ENCODE peak calls at places on chromosome 14, in four cellular contexts. R is caudate nucleus; C is substantia nigra; D is activated CD4-positive, alpha-beta memory T cell treated with anti-CD3 and anti-CD28 coated beads, Interleukin-2, amount 10 ng/mL, durations not matched to agents 7 days and 5 days. B is an unnamed sample.

GRCh38 chr14:24232645-24233537 is at the start of gene GMPR2:
- DNase-seq in R (no peak), C (no peak), D (peak), B (no peak)

GRCh38 chr14:106506901-106507305 is 980.5 kb downstream of the TMEM121 start:
- DNase-seq in R (no peak), C (no peak), D (peak), B (no peak)

GRCh38 chr14:64417042-64417770 is 29.1 kb downstream of the MTHFD1 start:
- DNase-seq in R (no peak), C (no peak), D (no peak), B (no peak)

GRCh38 chr14:69484444-69485113 is at the start of gene PLEKHD1:
- DNase-seq in R (no peak), C (no peak), D (no peak), B (no peak)

GRCh38 chr14:73991097-73991496 is 28.0 kb downstream of the ENTPD5 start:
- DNase-seq in R (no peak), C (no peak), D (no peak), B (no peak)

GRCh38 chr14:104362761-104363605 is 216.6 kb upstream of the C14orf180 start:
- DNase-seq in R (no peak), C (no peak), D (no peak), B (no peak)

GRCh38 chr14:105944632-105945610 is 418.5 kb downstream of the TMEM121 start:
- DNase-seq in R (no peak), C (peak), D (peak), B (no peak)

GRCh38 chr14:70754989-70755388 is 54.3 kb downstream of the MAP3K9 start:
- DNase-seq in R (no peak), C (no peak), D (no peak), B (no peak)

GRCh38 chr14:34628681-34629135 is 1.2 kb downstream of the SNX6 start:
- DNase-seq in R (no peak), C (no peak), D (peak), B (no peak)

GRCh38 chr14:68790656-68791077 is 2.2 kb downstream of the ZFP36L1 start:
- DNase-seq in R (no peak), C (no peak), D (peak), B (no peak)

GRCh38 chr14:103516426-103517171 is 6.0 kb downstream of the CKB start:
- DNase-seq in R (peak), C (no peak), D (no peak), B (no peak)

GRCh38 chr14:96084796-96085195 is 45.6 kb downstream of the C14orf132 start:
- DNase-seq in R (no peak), C (no peak), D (no peak), B (no peak)

GRCh38 chr14:95609398-95609990 is 74.6 kb downstream of the GLRX5 start:
- DNase-seq in R (no peak), C (no peak), D (no peak), B (no peak)

GRCh38 chr14:93719234-93719633 is 69.1 kb downstream of the PRIMA1 start:
- DNase-seq in R (no peak), C (no peak), D (no peak), B (no peak)

GRCh38 chr14:77580964-77581505 is 35.4 kb downstream of the SPTLC2 start:
- DNase-seq in R (no peak), C (no peak), D (no peak), B (peak)

GRCh38 chr14:75711134-75711795 is 50.2 kb downstream of the TTLL5 start:
- DNase-seq in R (peak), C (peak), D (peak), B (no peak)

GRCh38 chr14:31449971-31450610 is 7.2 kb downstream of the DTD2 start:
- DNase-seq in R (no peak), C (no peak), D (no peak), B (no peak)

GRCh38 chr14:93619176-93619793 is 169.0 kb downstream of the PRIMA1 start:
- DNase-seq in R (peak), C (peak), D (peak), B (peak)

GRCh38 chr14:64265222-64265621 is 28.9 kb downstream of the ESR2 start:
- DNase-seq in R (no peak), C (no peak), D (no peak), B (no peak)